ENCODE peak calls at places on chromosomes 12 and 14, in eight cellular contexts. I is SK-N-SH, G is tibial nerve, M is mesendoderm, W is A673, X is body of pancreas, H is lower lobe of right lung, R is aorta. S is an unnamed sample.
A peak's percentile ranks its signal among the peaks of the same experiment; 100 is the strongest.

GRCh38 chr12:16636435-16637055 is 30.6 kb upstream of the LMO3 start:
- DNase-seq in X (no peak), M (no peak), H (no peak), R (no peak), G (no peak), W (no peak), I (no peak), S (no peak)

GRCh38 chr12:109562871-109563270 is 10.4 kb downstream of the MMAB start:
- DNase-seq in W (no peak), G (no peak), R (peak; percentile 37), H (no peak), M (no peak), I (no peak), X (no peak), S (no peak)

GRCh38 chr12:67070604-67071003 is 198.6 kb upstream of the CAND1 start:
- DNase-seq in W (no peak), R (no peak), I (peak; percentile 8), X (no peak), M (no peak), H (no peak), G (no peak), S (no peak)

GRCh38 chr12:77124767-77125166 is 59.4 kb upstream of the E2F7 start:
- DNase-seq in H (no peak), W (no peak), G (no peak), X (no peak), M (no peak), I (no peak), R (no peak), S (no peak)

GRCh38 chr12:11853126-11853525 is 203.7 kb downstream of the ETV6 start:
- DNase-seq in H (no peak), G (no peak), R (no peak), I (no peak), W (no peak), M (no peak), X (no peak), S (no peak)

GRCh38 chr12:42511656-42512055 is 77.9 kb downstream of the PRICKLE1 start:
- DNase-seq in M (no peak), R (no peak), H (no peak), I (no peak), W (no peak), X (no peak), G (no peak), S (no peak)

GRCh38 chr14:68973639-68974038 is 5.5 kb downstream of the ACTN1 start:
- DNase-seq in G (no peak), R (peak; percentile 61), I (no peak), H (no peak), M (no peak), X (no peak), W (no peak), S (no peak)

GRCh38 chr14:54169254-54169924 is 212.8 kb upstream of the BMP4 start:
- DNase-seq in R (no peak), I (no peak), H (no peak), W (no peak), M (no peak), G (no peak), X (no peak), S (no peak)

GRCh38 chr12:10409387-10409786 is at the start of gene KLRC4:
- DNase-seq in I (no peak), R (no peak), W (peak; percentile 17), G (no peak), X (no peak), M (no peak), H (no peak), S (no peak)

GRCh38 chr12:32548691-32549412 is 130.2 kb upstream of the DNM1L start:
- DNase-seq in G (peak; percentile 23), I (no peak), W (no peak), X (peak; percentile 23), R (no peak), M (no peak), H (no peak), S (peak; percentile 44)

GRCh38 chr12:53538209-53538689 is 31.0 kb upstream of the NPFF start:
- DNase-seq in H (no peak), G (no peak), X (peak; percentile 28), I (no peak), W (peak; percentile 39), R (no peak), M (peak; percentile 64), S (peak; percentile 78)

GRCh38 chr12:95805864-95806669 is 15.5 kb upstream of the NTN4 start:
- DNase-seq in M (peak; percentile 49), W (no peak), G (no peak), H (no peak), R (no peak), I (no peak), X (no peak), S (no peak)

DNA sequence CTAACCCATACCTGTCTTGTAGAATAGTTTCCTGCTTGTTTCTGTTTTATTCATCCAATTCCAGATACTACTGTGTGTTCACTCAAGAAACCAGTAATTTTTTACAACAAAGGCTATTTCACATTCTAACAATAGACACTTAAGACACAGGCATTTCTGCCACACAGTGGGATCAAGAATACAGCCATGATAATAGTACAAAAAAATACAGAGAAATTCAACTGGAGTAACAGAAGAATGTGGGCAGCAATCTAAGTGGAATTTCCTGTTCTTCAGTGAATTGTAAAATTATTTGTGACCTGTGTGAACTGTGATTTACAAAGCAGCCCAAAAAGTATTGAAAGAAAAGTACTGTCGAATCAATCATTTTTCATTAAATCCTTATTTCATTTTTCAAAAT is 282.9 kb downstream of the CCER1 start:
- DNase-seq in G (no peak), W (peak; percentile 25), I (no peak), H (no peak), R (no peak), M (no peak), X (no peak), S (no peak)
- H3K27ac ChIP-seq in G (no peak overlapping the region), W (no peak overlapping the region), I (peak overlapping the region; percentile 11), H (no peak overlapping the region), R (no peak overlapping the region), M (no peak overlapping the region), X (no peak overlapping the region), S (no peak overlapping the region)

GRCh38 chr14:91883770-91884169 is 16.4 kb upstream of the TC2N start:
- DNase-seq in W (no peak), I (no peak), R (peak; percentile 79), X (no peak), H (no peak), M (no peak), G (peak; percentile 28), S (peak; percentile 36)
- H3K4me3 ChIP-seq in W (no peak overlapping the region), I (no peak overlapping the region), R (no peak overlapping the region), X (no peak overlapping the region), H (no peak overlapping the region), M (no peak overlapping the region), G (no peak overlapping the region), S (no peak overlapping the region)

DNA sequence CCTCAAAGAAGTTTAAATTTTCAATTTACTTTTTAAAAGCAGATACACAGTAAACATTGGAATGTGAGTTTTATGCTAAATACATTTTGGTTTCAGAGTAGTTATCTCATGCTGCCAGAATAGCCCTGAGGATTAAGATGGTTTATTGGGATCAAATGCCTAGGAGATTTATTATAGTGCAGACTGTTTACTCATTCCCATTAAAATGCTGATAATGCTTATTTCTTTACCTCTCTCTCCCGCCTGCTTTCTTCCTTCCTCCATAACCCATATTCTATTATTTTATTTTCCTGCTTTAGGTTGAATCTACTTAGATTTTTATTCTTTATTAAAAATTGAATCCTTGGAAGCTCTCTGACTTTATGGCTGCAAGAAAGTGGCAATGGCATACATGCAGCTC is 340.1 kb downstream of the DIO2 start:
- DNase-seq in W (no peak), H (no peak), I (no peak), G (no peak), X (no peak), R (no peak), M (no peak), S (no peak)
- H3K27me3 ChIP-seq in W (no peaks in the 10 kb centered on the region), H (no peaks in the 10 kb centered on the region), I (no peaks in the 10 kb centered on the region), G (no peaks in the 10 kb centered on the region), X (no peaks in the 10 kb centered on the region), R (no peaks in the 10 kb centered on the region), M (peaks cover 4% of the 10 kb centered on the region), S (no peaks in the 10 kb centered on the region)

GRCh38 chr12:57772429-57773322 is at the start of gene EEF1AKMT3:
- DNase-seq in W (peak; percentile 64), G (no peak), X (peak; percentile 73), R (peak; percentile 90), M (no peak), I (peak; percentile 81), H (peak; percentile 79), S (peak; percentile 71)

GRCh38 chr12:57776247-57776587 is 3.8 kb downstream of the EEF1AKMT3 start:
- DNase-seq in M (no peak), R (no peak), W (no peak), I (no peak), G (no peak), H (no peak), X (no peak), S (no peak)

GRCh38 chr12:57777367-57777766 is 5.0 kb downstream of the EEF1AKMT3 start:
- DNase-seq in I (no peak), G (no peak), M (no peak), X (no peak), H (no peak), R (no peak), W (no peak), S (no peak)

GRCh38 chr12:57775044-57775443 is 2.6 kb downstream of the EEF1AKMT3 start:
- DNase-seq in G (no peak), M (no peak), I (no peak), R (no peak), H (no peak), X (no peak), W (no peak), S (no peak)

DNA sequence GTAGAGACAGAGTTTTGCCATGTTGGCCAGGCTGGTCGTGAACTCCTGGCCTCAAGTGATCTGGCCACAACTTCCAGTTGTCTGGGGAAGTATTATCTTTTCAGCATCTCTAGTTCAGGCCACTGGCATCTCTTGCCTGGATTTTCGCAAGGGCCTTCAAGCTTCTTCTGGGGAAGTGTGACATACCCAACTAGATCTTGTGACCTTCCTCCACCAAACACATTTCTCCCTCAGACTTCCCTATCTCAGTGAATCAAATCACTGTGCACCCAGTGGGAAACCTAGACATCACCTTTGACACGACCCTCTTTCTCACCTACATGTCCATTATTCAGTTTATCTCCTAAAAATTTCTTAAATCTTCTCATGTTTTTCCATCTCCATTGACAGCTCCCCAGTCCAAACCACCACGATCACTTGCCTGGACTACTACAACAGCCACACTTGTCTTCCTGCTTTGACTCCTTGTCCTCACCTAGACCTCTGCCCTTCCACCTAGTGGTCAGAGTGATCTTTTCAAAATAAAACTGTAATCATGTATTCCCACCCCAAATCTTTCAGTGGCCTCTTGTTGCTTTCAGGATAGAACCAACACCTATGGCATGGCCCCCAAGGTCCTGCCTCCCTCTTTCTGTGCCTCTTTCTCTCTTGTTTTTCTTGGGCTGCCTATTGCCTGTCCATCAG is 3.3 kb downstream of the EEF1AKMT3 start:
- DNase-seq in H (no peak), R (no peak), M (peak; percentile 39), I (no peak), X (no peak), W (no peak), G (no peak), S (no peak)
- H3K27ac ChIP-seq in H (no peak overlapping the region), R (no peak overlapping the region), M (no peak overlapping the region), I (no peak overlapping the region), X (no peak overlapping the region), W (no peak overlapping the region), G (no peak overlapping the region), S (no peak overlapping the region)

GRCh38 chr14:71996615-71997014 is 64.4 kb downstream of the RGS6 start:
- DNase-seq in R (no peak), M (no peak), X (no peak), H (no peak), W (no peak), I (no peak), G (no peak), S (no peak)
- H3K4me3 ChIP-seq in R (no peak overlapping the region), M (no peak overlapping the region), X (no peak overlapping the region), H (no peak overlapping the region), W (no peak overlapping the region), I (no peak overlapping the region), G (no peak overlapping the region), S (no peak overlapping the region)

S was measured in adrenal gland.